ENCODE peak calls at places on chromosomes 4 and X, in six cellular contexts. One of them, this sample, is unnamed.

GRCh38 chrX:3651272-3651671 is 62.2 kb downstream of the PRKX start:
- DNase-seq in stimulated activated CD8-positive, alpha-beta memory T cell treated with anti-CD3 and anti-CD28 coated beads, Interleukin-4, amount 100 ng/mL, for 4 hours: no peak
- DNase-seq in astrocyte: no peak
- DNase-seq in pancreas: no peak
- DNase-seq in NCI-H1417: peak
- DNase-seq in stimulated activated CD4-positive, alpha-beta T cell treated with anti-CD3 and anti-CD28 coated beads, Interleukin-4, amount 100 ng/mL, for 4 hours: no peak
- DNase-seq in this sample: no peak

GRCh38 chr4:161595230-161595771 is 568.5 kb downstream of the FSTL5 start:
- DNase-seq in stimulated activated CD4-positive, alpha-beta T cell treated with anti-CD3 and anti-CD28 coated beads, Interleukin-4, amount 100 ng/mL, for 4 hours: no peak
- DNase-seq in pancreas: no peak
- DNase-seq in astrocyte: no peak
- DNase-seq in NCI-H1417: no peak
- DNase-seq in stimulated activated CD8-positive, alpha-beta memory T cell treated with anti-CD3 and anti-CD28 coated beads, Interleukin-4, amount 100 ng/mL, for 4 hours: no peak
- DNase-seq in this sample: no peak

GRCh38 chr4:17664755-17665154 is 50.3 kb downstream of the MED28 start:
- DNase-seq in stimulated activated CD8-positive, alpha-beta memory T cell treated with anti-CD3 and anti-CD28 coated beads, Interleukin-4, amount 100 ng/mL, for 4 hours: no peak
- DNase-seq in pancreas: no peak
- DNase-seq in astrocyte: no peak
- DNase-seq in NCI-H1417: no peak
- DNase-seq in stimulated activated CD4-positive, alpha-beta T cell treated with anti-CD3 and anti-CD28 coated beads, Interleukin-4, amount 100 ng/mL, for 4 hours: no peak
- DNase-seq in this sample: no peak

GRCh38 chr4:120731561-120731960 is 191.0 kb downstream of the PRDM5 start:
- DNase-seq in stimulated activated CD8-positive, alpha-beta memory T cell treated with anti-CD3 and anti-CD28 coated beads, Interleukin-4, amount 100 ng/mL, for 4 hours: no peak
- DNase-seq in astrocyte: peak
- DNase-seq in NCI-H1417: no peak
- DNase-seq in stimulated activated CD4-positive, alpha-beta T cell treated with anti-CD3 and anti-CD28 coated beads, Interleukin-4, amount 100 ng/mL, for 4 hours: no peak
- DNase-seq in pancreas: no peak
- DNase-seq in this sample: no peak

GRCh38 chr4:112038861-112039260 is 106.4 kb upstream of the FAM241A start:
- DNase-seq in astrocyte: peak
- DNase-seq in stimulated activated CD4-positive, alpha-beta T cell treated with anti-CD3 and anti-CD28 coated beads, Interleukin-4, amount 100 ng/mL, for 4 hours: no peak
- DNase-seq in stimulated activated CD8-positive, alpha-beta memory T cell treated with anti-CD3 and anti-CD28 coated beads, Interleukin-4, amount 100 ng/mL, for 4 hours: no peak
- DNase-seq in NCI-H1417: no peak
- DNase-seq in pancreas: no peak
- DNase-seq in this sample: no peak

GRCh38 chrX:24662344-24662743 is 15.2 kb upstream of the PCYT1B start:
- DNase-seq in stimulated activated CD4-positive, alpha-beta T cell treated with anti-CD3 and anti-CD28 coated beads, Interleukin-4, amount 100 ng/mL, for 4 hours: no peak
- DNase-seq in NCI-H1417: no peak
- DNase-seq in stimulated activated CD8-positive, alpha-beta memory T cell treated with anti-CD3 and anti-CD28 coated beads, Interleukin-4, amount 100 ng/mL, for 4 hours: no peak
- DNase-seq in pancreas: no peak
- DNase-seq in astrocyte: no peak
- DNase-seq in this sample: no peak

GRCh38 chr4:7649411-7649740 is 214.6 kb upstream of the PSAPL1 start:
- DNase-seq in NCI-H1417: no peak
- DNase-seq in stimulated activated CD8-positive, alpha-beta memory T cell treated with anti-CD3 and anti-CD28 coated beads, Interleukin-4, amount 100 ng/mL, for 4 hours: no peak
- DNase-seq in stimulated activated CD4-positive, alpha-beta T cell treated with anti-CD3 and anti-CD28 coated beads, Interleukin-4, amount 100 ng/mL, for 4 hours: no peak
- DNase-seq in pancreas: no peak
- DNase-seq in astrocyte: no peak
- DNase-seq in this sample: no peak

GRCh38 chr4:124640037-124640730 is 72.3 kb downstream of the ANKRD50 start:
- DNase-seq in stimulated activated CD4-positive, alpha-beta T cell treated with anti-CD3 and anti-CD28 coated beads, Interleukin-4, amount 100 ng/mL, for 4 hours: no peak
- DNase-seq in NCI-H1417: no peak
- DNase-seq in astrocyte: peak
- DNase-seq in stimulated activated CD8-positive, alpha-beta memory T cell treated with anti-CD3 and anti-CD28 coated beads, Interleukin-4, amount 100 ng/mL, for 4 hours: no peak
- DNase-seq in pancreas: peak
- DNase-seq in this sample: no peak

GRCh38 chr4:106971586-106971985 is 64.5 kb downstream of the DKK2 start:
- DNase-seq in astrocyte: no peak
- DNase-seq in NCI-H1417: peak
- DNase-seq in stimulated activated CD8-positive, alpha-beta memory T cell treated with anti-CD3 and anti-CD28 coated beads, Interleukin-4, amount 100 ng/mL, for 4 hours: no peak
- DNase-seq in stimulated activated CD4-positive, alpha-beta T cell treated with anti-CD3 and anti-CD28 coated beads, Interleukin-4, amount 100 ng/mL, for 4 hours: no peak
- DNase-seq in pancreas: no peak
- DNase-seq in this sample: no peak

GRCh38 chr4:6761540-6762243 is 20.8 kb upstream of the KIAA0232 start:
- DNase-seq in astrocyte: no peak
- DNase-seq in stimulated activated CD4-positive, alpha-beta T cell treated with anti-CD3 and anti-CD28 coated beads, Interleukin-4, amount 100 ng/mL, for 4 hours: peak
- DNase-seq in NCI-H1417: peak
- DNase-seq in stimulated activated CD8-positive, alpha-beta memory T cell treated with anti-CD3 and anti-CD28 coated beads, Interleukin-4, amount 100 ng/mL, for 4 hours: no peak
- DNase-seq in pancreas: no peak
- DNase-seq in this sample: no peak

GRCh38 chr4:65508169-65508568 is 162.1 kb downstream of the EPHA5 start:
- DNase-seq in stimulated activated CD8-positive, alpha-beta memory T cell treated with anti-CD3 and anti-CD28 coated beads, Interleukin-4, amount 100 ng/mL, for 4 hours: no peak
- DNase-seq in stimulated activated CD4-positive, alpha-beta T cell treated with anti-CD3 and anti-CD28 coated beads, Interleukin-4, amount 100 ng/mL, for 4 hours: no peak
- DNase-seq in NCI-H1417: no peak
- DNase-seq in pancreas: no peak
- DNase-seq in astrocyte: peak
- DNase-seq in this sample: no peak

GRCh38 chrX:48306175-48306574 is 50.3 kb downstream of the SSX3 start:
- DNase-seq in stimulated activated CD8-positive, alpha-beta memory T cell treated with anti-CD3 and anti-CD28 coated beads, Interleukin-4, amount 100 ng/mL, for 4 hours: no peak
- DNase-seq in NCI-H1417: no peak
- DNase-seq in astrocyte: no peak
- DNase-seq in pancreas: no peak
- DNase-seq in stimulated activated CD4-positive, alpha-beta T cell treated with anti-CD3 and anti-CD28 coated beads, Interleukin-4, amount 100 ng/mL, for 4 hours: no peak
- DNase-seq in this sample: no peak

GRCh38 chrX:13212191-13212651 is 107.6 kb downstream of the ATXN3L start:
- DNase-seq in stimulated activated CD8-positive, alpha-beta memory T cell treated with anti-CD3 and anti-CD28 coated beads, Interleukin-4, amount 100 ng/mL, for 4 hours: no peak
- DNase-seq in NCI-H1417: no peak
- DNase-seq in astrocyte: no peak
- DNase-seq in pancreas: no peak
- DNase-seq in stimulated activated CD4-positive, alpha-beta T cell treated with anti-CD3 and anti-CD28 coated beads, Interleukin-4, amount 100 ng/mL, for 4 hours: no peak
- DNase-seq in this sample: no peak

GRCh38 chrX:40140706-40141499 is 43.1 kb upstream of the BCOR start:
- DNase-seq in astrocyte: peak
- DNase-seq in NCI-H1417: no peak
- DNase-seq in stimulated activated CD8-positive, alpha-beta memory T cell treated with anti-CD3 and anti-CD28 coated beads, Interleukin-4, amount 100 ng/mL, for 4 hours: no peak
- DNase-seq in stimulated activated CD4-positive, alpha-beta T cell treated with anti-CD3 and anti-CD28 coated beads, Interleukin-4, amount 100 ng/mL, for 4 hours: no peak
- DNase-seq in pancreas: no peak
- DNase-seq in this sample: peak

GRCh38 chr4:24260922-24261581 is 323.3 kb downstream of the DHX15 start:
- DNase-seq in NCI-H1417: no peak
- DNase-seq in astrocyte: peak
- DNase-seq in pancreas: no peak
- DNase-seq in stimulated activated CD8-positive, alpha-beta memory T cell treated with anti-CD3 and anti-CD28 coated beads, Interleukin-4, amount 100 ng/mL, for 4 hours: no peak
- DNase-seq in stimulated activated CD4-positive, alpha-beta T cell treated with anti-CD3 and anti-CD28 coated beads, Interleukin-4, amount 100 ng/mL, for 4 hours: no peak
- DNase-seq in this sample: no peak

GRCh38 chr4:48295116-48295515 is 25.5 kb upstream of the TEC start:
- DNase-seq in stimulated activated CD8-positive, alpha-beta memory T cell treated with anti-CD3 and anti-CD28 coated beads, Interleukin-4, amount 100 ng/mL, for 4 hours: no peak
- DNase-seq in NCI-H1417: no peak
- DNase-seq in stimulated activated CD4-positive, alpha-beta T cell treated with anti-CD3 and anti-CD28 coated beads, Interleukin-4, amount 100 ng/mL, for 4 hours: no peak
- DNase-seq in astrocyte: no peak
- DNase-seq in pancreas: no peak
- DNase-seq in this sample: no peak

GRCh38 chr4:21885241-21885640 is 63.3 kb downstream of the KCNIP4 start:
- DNase-seq in astrocyte: peak
- DNase-seq in NCI-H1417: no peak
- DNase-seq in stimulated activated CD4-positive, alpha-beta T cell treated with anti-CD3 and anti-CD28 coated beads, Interleukin-4, amount 100 ng/mL, for 4 hours: no peak
- DNase-seq in pancreas: no peak
- DNase-seq in stimulated activated CD8-positive, alpha-beta memory T cell treated with anti-CD3 and anti-CD28 coated beads, Interleukin-4, amount 100 ng/mL, for 4 hours: no peak
- DNase-seq in this sample: no peak

GRCh38 chr4:38980903-38981676 is 51.1 kb downstream of the TMEM156 start:
- DNase-seq in astrocyte: peak
- DNase-seq in stimulated activated CD4-positive, alpha-beta T cell treated with anti-CD3 and anti-CD28 coated beads, Interleukin-4, amount 100 ng/mL, for 4 hours: no peak
- DNase-seq in pancreas: no peak
- DNase-seq in NCI-H1417: no peak
- DNase-seq in stimulated activated CD8-positive, alpha-beta memory T cell treated with anti-CD3 and anti-CD28 coated beads, Interleukin-4, amount 100 ng/mL, for 4 hours: no peak
- DNase-seq in this sample: no peak

GRCh38 chr4:20684852-20685763 is 15.2 kb upstream of the PACRGL start:
- DNase-seq in NCI-H1417: peak
- DNase-seq in stimulated activated CD4-positive, alpha-beta T cell treated with anti-CD3 and anti-CD28 coated beads, Interleukin-4, amount 100 ng/mL, for 4 hours: no peak
- DNase-seq in astrocyte: no peak
- DNase-seq in pancreas: no peak
- DNase-seq in stimulated activated CD8-positive, alpha-beta memory T cell treated with anti-CD3 and anti-CD28 coated beads, Interleukin-4, amount 100 ng/mL, for 4 hours: no peak
- DNase-seq in this sample: peak

GRCh38 chr4:60344908-60345307 is 855.2 kb upstream of the ADGRL3 start:
- DNase-seq in stimulated activated CD8-positive, alpha-beta memory T cell treated with anti-CD3 and anti-CD28 coated beads, Interleukin-4, amount 100 ng/mL, for 4 hours: no peak
- DNase-seq in stimulated activated CD4-positive, alpha-beta T cell treated with anti-CD3 and anti-CD28 coated beads, Interleukin-4, amount 100 ng/mL, for 4 hours: no peak
- DNase-seq in NCI-H1417: no peak
- DNase-seq in astrocyte: no peak
- DNase-seq in pancreas: no peak
- DNase-seq in this sample: no peak

GRCh38 chrX:64093761-64094160 is 111.7 kb downstream of the AMER1 start:
- DNase-seq in stimulated activated CD4-positive, alpha-beta T cell treated with anti-CD3 and anti-CD28 coated beads, Interleukin-4, amount 100 ng/mL, for 4 hours: no peak
- DNase-seq in astrocyte: no peak
- DNase-seq in stimulated activated CD8-positive, alpha-beta memory T cell treated with anti-CD3 and anti-CD28 coated beads, Interleukin-4, amount 100 ng/mL, for 4 hours: no peak
- DNase-seq in pancreas: no peak
- DNase-seq in NCI-H1417: peak
- DNase-seq in this sample: peak

GRCh38 chr4:28225005-28225404 is 1364.4 kb downstream of the STIM2 start:
- DNase-seq in astrocyte: peak
- DNase-seq in stimulated activated CD4-positive, alpha-beta T cell treated with anti-CD3 and anti-CD28 coated beads, Interleukin-4, amount 100 ng/mL, for 4 hours: no peak
- DNase-seq in stimulated activated CD8-positive, alpha-beta memory T cell treated with anti-CD3 and anti-CD28 coated beads, Interleukin-4, amount 100 ng/mL, for 4 hours: no peak
- DNase-seq in pancreas: no peak
- DNase-seq in NCI-H1417: peak
- DNase-seq in this sample: peak

GRCh38 chr4:38876636-38877035 is 9.0 kb downstream of the FAM114A1 start:
- DNase-seq in astrocyte: peak
- DNase-seq in stimulated activated CD8-positive, alpha-beta memory T cell treated with anti-CD3 and anti-CD28 coated beads, Interleukin-4, amount 100 ng/mL, for 4 hours: no peak
- DNase-seq in NCI-H1417: no peak
- DNase-seq in pancreas: no peak
- DNase-seq in stimulated activated CD4-positive, alpha-beta T cell treated with anti-CD3 and anti-CD28 coated beads, Interleukin-4, amount 100 ng/mL, for 4 hours: no peak
- DNase-seq in this sample: no peak

GRCh38 chr4:124123181-124123580 is 589.4 kb downstream of the ANKRD50 start:
- DNase-seq in pancreas: no peak
- DNase-seq in stimulated activated CD4-positive, alpha-beta T cell treated with anti-CD3 and anti-CD28 coated beads, Interleukin-4, amount 100 ng/mL, for 4 hours: no peak
- DNase-seq in astrocyte: peak
- DNase-seq in stimulated activated CD8-positive, alpha-beta memory T cell treated with anti-CD3 and anti-CD28 coated beads, Interleukin-4, amount 100 ng/mL, for 4 hours: no peak
- DNase-seq in NCI-H1417: no peak
- DNase-seq in this sample: no peak

GRCh38 chrX:119190736-119191282 is 45.3 kb upstream of the PGRMC1 start:
- DNase-seq in pancreas: no peak
- DNase-seq in astrocyte: no peak
- DNase-seq in NCI-H1417: no peak
- DNase-seq in stimulated activated CD8-positive, alpha-beta memory T cell treated with anti-CD3 and anti-CD28 coated beads, Interleukin-4, amount 100 ng/mL, for 4 hours: no peak
- DNase-seq in stimulated activated CD4-positive, alpha-beta T cell treated with anti-CD3 and anti-CD28 coated beads, Interleukin-4, amount 100 ng/mL, for 4 hours: no peak
- DNase-seq in this sample: no peak

GRCh38 chr4:173235050-173235449 is 66.4 kb downstream of the GALNT7 start:
- DNase-seq in stimulated activated CD4-positive, alpha-beta T cell treated with anti-CD3 and anti-CD28 coated beads, Interleukin-4, amount 100 ng/mL, for 4 hours: no peak
- DNase-seq in stimulated activated CD8-positive, alpha-beta memory T cell treated with anti-CD3 and anti-CD28 coated beads, Interleukin-4, amount 100 ng/mL, for 4 hours: no peak
- DNase-seq in astrocyte: no peak
- DNase-seq in NCI-H1417: no peak
- DNase-seq in pancreas: no peak
- DNase-seq in this sample: no peak

GRCh38 chr4:7366180-7366957 is 68.4 kb downstream of the PSAPL1 start:
- DNase-seq in pancreas: no peak
- DNase-seq in astrocyte: no peak
- DNase-seq in NCI-H1417: peak
- DNase-seq in stimulated activated CD8-positive, alpha-beta memory T cell treated with anti-CD3 and anti-CD28 coated beads, Interleukin-4, amount 100 ng/mL, for 4 hours: no peak
- DNase-seq in stimulated activated CD4-positive, alpha-beta T cell treated with anti-CD3 and anti-CD28 coated beads, Interleukin-4, amount 100 ng/mL, for 4 hours: no peak
- DNase-seq in this sample: peak

This sample was measured in H7.